ENCODE peak calls at places on chromosomes 3 and 15, in four cellular contexts. N is MM.1S, D is left ventricle myocardium inferior, Z is sigmoid colon. I is an unnamed sample.

GRCh38 chr3:69671082-69671952 is 67.9 kb upstream of the MITF start:
- DNase-seq in N (peak; percentile 39), D (peak; percentile 24), Z (no peak), I (no peak)

GRCh38 chr3:120364101-120364500 is 14.9 kb upstream of the LRRC58 start:
- DNase-seq in Z (no peak), D (no peak), N (no peak), I (no peak)

GRCh38 chr3:124504332-124505059 is 225.8 kb upstream of the UMPS start:
- DNase-seq in D (no peak), N (no peak), Z (no peak), I (peak; percentile 80)

GRCh38 chr3:149586871-149587270 is 71.0 kb downstream of the WWTR1 start:
- DNase-seq in Z (no peak), D (no peak), N (no peak), I (no peak)

GRCh38 chr15:46222861-46223260 is 588.0 kb downstream of the SQOR start:
- DNase-seq in Z (no peak), D (no peak), N (no peak), I (no peak)

GRCh38 chr3:11719406-11720219 is 75.9 kb upstream of the VGLL4 start:
- DNase-seq in D (peak; percentile 70), Z (peak; percentile 85), N (peak; percentile 94), I (peak; percentile 90)

GRCh38 chr3:186826316-186826977 is 16.1 kb upstream of the ADIPOQ start:
- DNase-seq in N (no peak), D (no peak), Z (no peak), I (no peak)

GRCh38 chr3:31432897-31433678 is 99.6 kb upstream of the STT3B start:
- DNase-seq in D (no peak), N (no peak), Z (no peak), I (no peak)

GRCh38 chr15:29133791-29134190 is 135.8 kb downstream of the NSMCE3 start:
- DNase-seq in N (no peak), Z (peak; percentile 49), D (no peak), I (no peak)

GRCh38 chr3:66450389-66451022 is 50.3 kb downstream of the LRIG1 start:
- DNase-seq in N (no peak), D (peak; percentile 55), Z (peak; percentile 90), I (peak; percentile 48)

GRCh38 chr15:34304613-34305012 is 33.0 kb downstream of the SLC12A6 start:
- DNase-seq in Z (no peak), N (no peak), D (no peak), I (no peak)

GRCh38 chr3:126258670-126259069 is 78.3 kb upstream of the ALDH1L1 start:
- DNase-seq in N (no peak), Z (no peak), D (no peak), I (no peak)

GRCh38 chr15:81909229-81910087 is 136.4 kb downstream of the MEX3B start:
- DNase-seq in N (no peak), Z (no peak), D (no peak), I (no peak)

GRCh38 chr3:88433572-88433971 is 283.8 kb downstream of the C3orf38 start:
- DNase-seq in N (peak; percentile 83), Z (no peak), D (no peak), I (no peak)

GRCh38 chr3:130490246-130490645 is 26.7 kb upstream of the COL6A6 start:
- DNase-seq in N (no peak), D (no peak), Z (no peak), I (no peak)

GRCh38 chr3:16476636-16477035 is 36.9 kb downstream of the RFTN1 start:
- DNase-seq in D (no peak), Z (no peak), N (no peak), I (no peak)

GRCh38 chr3:124848300-124848699 is 38.9 kb downstream of the ITGB5 start:
- DNase-seq in N (no peak), Z (no peak), D (no peak), I (no peak)

GRCh38 chr3:142027713-142028112 is 121.6 kb downstream of the TFDP2 start:
- DNase-seq in Z (no peak), N (peak; percentile 22), D (no peak), I (no peak)

GRCh38 chr3:8239718-8240698 is 261.6 kb upstream of the LMCD1 start:
- DNase-seq in N (peak; percentile 21), D (no peak), Z (no peak), I (peak; percentile 12)

GRCh38 chr3:10950476-10951294 is 41.9 kb upstream of the SLC6A1 start:
- DNase-seq in D (no peak), Z (no peak), N (no peak), I (no peak)

GRCh38 chr3:24495334-24495994 is 814 bp upstream of the THRB start:
- DNase-seq in D (peak; percentile 41), Z (peak; percentile 76), N (no peak), I (peak; percentile 78)

GRCh38 chr3:33064929-33065328 is 32.0 kb downstream of the GLB1 start:
- DNase-seq in Z (no peak), N (no peak), D (no peak), I (no peak)

GRCh38 chr3:120800625-120801024 is 58.1 kb downstream of the GTF2E1 start:
- DNase-seq in N (no peak), Z (no peak), D (no peak), I (no peak)

GRCh38 chr3:99472385-99472784 is 166.0 kb upstream of the COL8A1 start:
- DNase-seq in N (no peak), D (no peak), Z (no peak), I (peak; percentile 55)

GRCh38 chr15:41695750-41696436 is 35.7 kb downstream of the MGA start:
- DNase-seq in D (no peak), N (no peak), Z (no peak), I (no peak)

GRCh38 chr3:64240959-64241358 is 15.7 kb upstream of the PRICKLE2 start:
- DNase-seq in Z (no peak), D (no peak), N (no peak), I (no peak)

GRCh38 chr3:107421170-107421792 is 44.0 kb downstream of the CCDC54 start:
- DNase-seq in Z (no peak), D (no peak), N (peak; percentile 86), I (no peak)

GRCh38 chr15:25062551-25063430 is 108.0 kb downstream of the SNRPN start:
- DNase-seq in D (no peak), N (no peak), Z (peak; percentile 10), I (no peak)
- H3K9me3 ChIP-seq in D (peaks cover 100% of the 10 kb centered on the region), N (no peaks in the 10 kb centered on the region), Z (peaks cover 99% of the 10 kb centered on the region), I (peaks cover 96% of the 10 kb centered on the region)

GRCh38 chr3:43390255-43390588 is 103.9 kb downstream of the SNRK start:
- DNase-seq in Z (no peak), N (no peak), D (no peak), I (no peak)
- H3K4me3 ChIP-seq in Z (no peak overlapping the region), N (no peak overlapping the region), D (no peak overlapping the region), I (no peak overlapping the region)

GRCh38 chr3:147415819-147416218 is 6.7 kb downstream of the ZIC1 start:
- DNase-seq in N (no peak), D (no peak), Z (no peak), I (no peak)

GRCh38 chr3:147418352-147418751 is 9.2 kb downstream of the ZIC1 start:
- DNase-seq in D (no peak), N (no peak), Z (no peak), I (no peak)

GRCh38 chr3:147419731-147420360 is 10.7 kb downstream of the ZIC1 start:
- DNase-seq in D (no peak), N (no peak), Z (no peak), I (no peak)

GRCh38 chr3:147419062-147419701 is 10.0 kb downstream of the ZIC1 start:
- DNase-seq in D (no peak), N (peak; percentile 83), Z (no peak), I (peak; percentile 36)

GRCh38 chr3:147417896-147418295 is 8.7 kb downstream of the ZIC1 start:
- DNase-seq in D (no peak), Z (no peak), N (no peak), I (no peak)
- H3K9me3 ChIP-seq in D (no peaks in the 10 kb centered on the region), Z (peaks cover 5% of the 10 kb centered on the region), N (no peaks in the 10 kb centered on the region), I (peaks cover 2% of the 10 kb centered on the region)

DNA sequence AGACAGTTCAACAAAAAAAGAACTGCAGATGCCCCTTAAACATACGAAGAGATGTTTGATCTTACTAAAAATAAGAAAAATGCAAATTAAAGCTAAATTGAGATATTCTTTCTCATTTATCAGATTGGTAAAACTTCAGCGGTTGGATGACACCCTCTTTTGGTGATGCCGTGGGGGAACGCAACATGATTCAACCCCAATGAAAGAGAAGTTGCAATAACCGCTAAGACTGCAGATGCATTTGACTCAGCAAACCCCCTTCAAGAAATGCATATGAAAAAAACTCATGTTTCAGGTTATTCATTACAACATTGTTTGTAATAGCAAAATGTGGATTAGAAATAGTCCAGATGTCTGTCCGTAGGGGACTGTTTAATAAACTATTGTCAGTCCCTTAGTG is 3.6 kb downstream of the KLHL6 start:
- DNase-seq in Z (no peak), D (no peak), N (peak; percentile 81), I (no peak)
- H3K4me3 ChIP-seq in Z (no peak overlapping the region), D (no peak overlapping the region), N (peak overlapping the region; percentile 92), I (no peak overlapping the region)

GRCh38 chr3:160982497-160982896 is 122.7 kb downstream of the B3GALNT1 start:
- DNase-seq in Z (no peak), D (no peak), N (no peak), I (no peak)
- H3K9me3 ChIP-seq in Z (peaks cover 1% of the 10 kb centered on the region), D (peaks cover 11% of the 10 kb centered on the region), N (no peaks in the 10 kb centered on the region), I (no peaks in the 10 kb centered on the region)

DNA sequence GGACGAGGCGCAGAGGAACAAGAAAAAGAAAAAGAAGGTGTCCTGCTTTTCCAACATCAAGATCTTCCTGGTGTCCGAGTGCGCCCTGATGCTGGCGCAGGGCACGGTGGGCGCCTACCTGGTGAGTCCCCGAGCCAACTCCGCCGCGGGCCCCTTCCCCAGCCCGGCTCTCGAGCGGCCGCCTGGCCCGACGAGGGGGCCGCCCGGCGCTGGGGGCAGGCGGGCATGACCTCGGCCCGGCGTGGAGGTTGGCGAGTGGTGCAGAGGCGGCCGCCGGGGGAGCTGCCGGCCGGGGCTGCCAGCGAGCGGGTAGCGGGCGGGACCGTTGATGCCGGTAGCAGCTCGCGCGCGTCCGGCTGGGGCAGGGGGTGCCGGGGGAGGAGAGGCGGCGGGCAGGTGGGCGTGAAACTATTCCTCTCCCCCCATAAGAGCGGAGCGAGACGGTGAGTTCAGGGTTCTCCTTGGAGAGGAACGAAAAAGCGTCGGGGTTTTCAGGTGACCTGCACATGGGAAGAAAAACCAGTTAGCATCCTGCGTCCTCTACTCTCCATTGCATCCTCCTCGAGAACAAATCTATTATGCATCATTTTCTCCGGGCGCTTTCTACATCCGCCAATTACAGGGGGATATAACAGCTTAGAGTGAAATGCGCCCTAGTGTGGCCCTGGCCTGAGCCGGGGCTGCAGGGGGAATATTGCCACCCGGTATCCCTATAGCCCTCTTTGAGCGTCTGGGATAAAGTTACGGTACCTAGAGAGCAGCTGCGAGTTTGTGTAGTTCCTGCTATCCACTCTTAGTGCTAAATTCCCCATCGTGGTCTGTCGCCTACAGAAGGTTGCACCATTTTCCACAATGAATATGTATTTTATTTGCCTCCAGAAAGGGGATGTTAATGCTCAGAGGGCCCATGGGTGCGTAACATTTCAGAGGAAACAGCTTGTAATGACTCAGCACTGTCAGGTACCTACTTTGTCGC is 748 bp downstream of the SLCO3A1 start:
- DNase-seq in N (peak; percentile 50), D (peak; percentile 64), Z (peak; percentile 71), I (peak; percentile 80)
- H3K4me3 ChIP-seq in N (peak overlapping the region; percentile 68), D (peak overlapping the region; percentile 78), Z (peak overlapping the region; percentile 75), I (peak overlapping the region; percentile 81)

GRCh38 chr3:44495636-44496415 is 18.4 kb upstream of the ZNF445 start:
- DNase-seq in Z (no peak), N (no peak), D (no peak), I (no peak)
- H3K9me3 ChIP-seq in Z (peaks cover 16% of the 10 kb centered on the region), N (no peaks in the 10 kb centered on the region), D (peaks cover 100% of the 10 kb centered on the region), I (no peaks in the 10 kb centered on the region)

GRCh38 chr15:63051701-63052066 is 9.1 kb downstream of the TPM1 start:
- DNase-seq in D (no peak), N (no peak), Z (no peak), I (no peak)
- H3K4me3 ChIP-seq in D (peak overlapping the region; percentile 83), N (no peak overlapping the region), Z (peak overlapping the region; percentile 90), I (no peak overlapping the region)

GRCh38 chr3:61727435-61727834 is 166.1 kb downstream of the PTPRG start:
- DNase-seq in D (no peak), Z (no peak), N (no peak), I (no peak)
- H3K9me3 ChIP-seq in D (no peaks in the 10 kb centered on the region), Z (no peaks in the 10 kb centered on the region), N (no peaks in the 10 kb centered on the region), I (no peaks in the 10 kb centered on the region)